ENCODE peak calls at places on chromosomes 4 and X, in seven cellular contexts. D, T, E, S, L, G and Y are unnamed samples.

GRCh38 chr4:162265802-162266201 is 102.0 kb upstream of the FSTL5 start:
- DNase-seq in L (no peak), S (no peak), G (no peak), D (no peak), E (no peak), T (no peak), Y (no peak)

GRCh38 chrX:1181131-1181530 is 31.3 kb downstream of the CRLF2 start:
- DNase-seq in E (no peak), L (no peak), D (no peak), T (no peak), G (no peak), S (no peak), Y (no peak)

GRCh38 chrX:39065051-39065871 is 264.0 kb downstream of the MID1IP1 start:
- DNase-seq in T (no peak), L (no peak), S (no peak), E (no peak), G (no peak), D (no peak), Y (no peak)

GRCh38 chr4:122131562-122132157 is 20.5 kb upstream of the BLTP1 start:
- DNase-seq in L (no peak), D (no peak), T (no peak), E (no peak), S (no peak), G (no peak), Y (no peak)

GRCh38 chr4:4821577-4821976 is 37.9 kb upstream of the MSX1 start:
- DNase-seq in E (no peak), D (no peak), L (no peak), T (no peak), S (no peak), G (no peak), Y (no peak)

GRCh38 chr4:2786152-2786671 is 6.7 kb upstream of the SH3BP2 start:
- DNase-seq in D (no peak), G (no peak), T (peak; percentile 11), S (no peak), L (no peak), E (no peak), Y (no peak)

GRCh38 chr4:114563536-114564315 is 34.9 kb upstream of the UGT8 start:
- DNase-seq in G (peak; percentile 1), L (peak; percentile 23), E (no peak), S (peak; percentile 2), D (peak; percentile 59), T (no peak), Y (no peak)

GRCh38 chr4:133136833-133137232 is 12.3 kb upstream of the PCDH10 start:
- DNase-seq in S (no peak), E (no peak), G (no peak), D (no peak), T (no peak), L (no peak), Y (no peak)

GRCh38 chr4:19823781-19824180 is 427.9 kb upstream of the SLIT2 start:
- DNase-seq in T (no peak), D (no peak), E (no peak), G (no peak), S (no peak), L (no peak), Y (no peak)

GRCh38 chrX:102154900-102155805 is 624 bp downstream of the BEX5 start:
- DNase-seq in G (no peak), L (no peak), D (no peak), E (peak; percentile 27), T (no peak), S (no peak), Y (no peak)

GRCh38 chr4:3231431-3231980 is 17.5 kb upstream of the MSANTD1 start:
- DNase-seq in L (no peak), S (no peak), G (no peak), E (no peak), T (peak; percentile 90), D (no peak), Y (no peak)

GRCh38 chr4:87257523-87257922 is 37.1 kb upstream of the KLHL8 start:
- DNase-seq in S (no peak), L (no peak), T (no peak), D (no peak), G (no peak), E (no peak), Y (no peak)

GRCh38 chr4:145545538-145546224 is 64.0 kb downstream of the SMAD1 start:
- DNase-seq in D (peak; percentile 62), T (no peak), S (peak; percentile 84), L (peak; percentile 91), E (no peak), G (peak; percentile 97), Y (peak; percentile 82)

GRCh38 chr4:53121304-53121865 is 244.5 kb downstream of the SCFD2 start:
- DNase-seq in L (no peak), E (no peak), T (no peak), D (no peak), S (no peak), G (no peak), Y (no peak)

GRCh38 chrX:72305286-72306084 is at the start of gene CITED1:
- DNase-seq in T (no peak), S (peak; percentile 26), L (no peak), E (no peak), D (no peak), G (peak; percentile 7), Y (no peak)

GRCh38 chr4:83284161-83285021 is at the start of gene COQ2:
- DNase-seq in S (peak; percentile 98), L (peak; percentile 84), E (peak; percentile 96), D (peak; percentile 97), G (peak; percentile 89), T (peak; percentile 98), Y (peak; percentile 76)

GRCh38 chr4:26319467-26320158 is 1.2 kb upstream of the RBPJ start:
- DNase-seq in E (peak; percentile 98), D (peak; percentile 100), S (peak; percentile 100), L (peak; percentile 100), G (peak; percentile 99), T (peak; percentile 99), Y (peak; percentile 99)
- TF ChIP-seq CTCF in E (no peak), D (no peak), S (no peak), L (no peak), G (no peak), T (no peak), Y (no peak)

GRCh38 chr4:125359960-125360628 is 45.3 kb downstream of the FAT4 start:
- DNase-seq in E (no peak), S (no peak), G (no peak), T (no peak), L (no peak), D (no peak), Y (no peak)

GRCh38 chr4:125358453-125358852 is 43.7 kb downstream of the FAT4 start:
- DNase-seq in L (no peak), E (no peak), S (no peak), T (no peak), D (no peak), G (no peak), Y (no peak)

GRCh38 chr4:125357675-125358074 is 42.9 kb downstream of the FAT4 start:
- DNase-seq in L (no peak), G (no peak), E (no peak), D (no peak), S (no peak), T (no peak), Y (no peak)

GRCh38 chr4:125360727-125361126 is 46.0 kb downstream of the FAT4 start:
- DNase-seq in E (no peak), T (no peak), G (no peak), D (no peak), S (no peak), L (no peak), Y (no peak)

DNA sequence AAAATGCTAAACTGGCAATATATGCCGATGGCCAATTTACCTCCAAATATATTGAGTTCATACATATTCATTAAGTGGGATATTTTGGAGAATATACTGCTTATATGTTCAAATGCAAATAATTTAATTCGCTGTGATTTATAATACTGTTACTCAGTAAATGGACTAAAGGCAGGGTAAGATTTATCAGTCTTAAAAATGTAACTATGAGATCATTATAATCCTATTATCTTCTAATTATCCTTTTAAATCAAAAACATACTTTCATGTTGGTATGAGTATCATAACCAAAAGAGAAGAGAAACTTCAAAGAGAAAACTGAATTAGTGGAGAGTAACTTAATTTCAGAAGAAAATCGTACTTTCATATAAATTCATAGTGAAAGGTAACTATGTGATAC is 44.6 kb downstream of the FAT4 start:
- DNase-seq in G (no peak), T (no peak), E (no peak), D (no peak), S (no peak), L (no peak), Y (no peak)
- H3K4me3 ChIP-seq in G (no peak overlapping the region), T (no peak overlapping the region), E (no peak overlapping the region), D (no peak overlapping the region), S (no peak overlapping the region), L (no peak overlapping the region), Y (no peak overlapping the region)

DNA sequence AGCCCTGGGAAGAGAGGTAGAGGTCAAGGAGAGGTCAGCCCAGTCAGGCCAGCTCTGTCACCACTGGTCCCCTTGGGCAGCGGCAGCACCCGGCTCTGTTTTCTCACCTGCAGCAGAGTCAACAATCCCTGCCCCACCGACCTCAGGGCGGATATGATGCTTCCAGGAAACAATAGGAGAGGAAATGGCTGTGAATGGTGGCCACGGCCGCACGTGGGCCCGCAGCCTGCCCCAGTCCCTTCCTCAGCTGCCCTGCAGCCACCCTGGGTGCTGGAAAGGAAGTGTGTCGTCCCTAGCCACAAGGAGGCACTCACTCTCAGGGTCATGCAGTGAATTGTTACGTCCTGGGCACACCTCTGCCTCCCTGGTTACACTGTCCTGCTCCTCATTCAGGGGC is 92.5 kb upstream of the ENPP6 start:
- DNase-seq in E (no peak), D (no peak), T (no peak), S (peak; percentile 21), L (no peak), G (no peak), Y (no peak)
- TF ChIP-seq CTCF in E (no peak), D (no peak), T (no peak), S (no peak), L (no peak), G (no peak), Y (peak; percentile 8)

GRCh38 chr4:1578301-1578781 is 105.8 kb downstream of the FAM53A start:
- DNase-seq in D (no peak), T (peak; percentile 31), E (peak; percentile 38), G (no peak), L (no peak), S (no peak), Y (no peak)
- H3K4me3 ChIP-seq in D (no peak overlapping the region), T (no peak overlapping the region), E (no peak overlapping the region), G (no peak overlapping the region), L (no peak overlapping the region), S (peak overlapping the region; percentile 41), Y (no peak overlapping the region)

GRCh38 chr4:172952052-172952451 is 216.6 kb upstream of the GALNT7 start:
- DNase-seq in G (no peak), L (no peak), E (no peak), D (no peak), S (no peak), T (no peak), Y (no peak)

GRCh38 chr4:172953896-172954568 is 214.6 kb upstream of the GALNT7 start:
- DNase-seq in S (peak; percentile 20), G (peak; percentile 11), E (no peak), L (no peak), T (no peak), D (no peak), Y (no peak)

DNA sequence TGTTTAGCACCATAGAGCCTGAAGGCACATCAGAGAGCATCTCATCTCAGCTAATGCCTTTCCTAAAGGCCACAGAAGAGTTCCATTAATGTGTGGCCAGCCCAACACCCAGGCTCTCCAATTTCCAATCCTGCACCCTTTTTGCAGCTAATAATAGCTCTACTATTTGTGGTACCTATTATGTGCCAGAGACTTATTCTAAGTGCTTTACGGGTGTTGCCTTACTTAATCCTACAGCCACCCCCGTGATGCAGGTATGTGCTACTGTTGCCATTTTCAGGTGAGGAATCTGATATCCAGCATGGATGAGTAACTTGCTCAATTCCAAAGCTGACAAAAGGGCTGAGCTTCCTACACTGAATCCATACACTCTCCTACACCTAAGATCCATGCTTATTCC is 217.6 kb upstream of the GALNT7 start:
- DNase-seq in G (no peak), S (no peak), D (no peak), T (no peak), L (no peak), E (no peak), Y (no peak)
- TF ChIP-seq CTCF in G (no peak), S (no peak), D (no peak), T (no peak), L (no peak), E (no peak), Y (no peak)